ENCODE peak calls at places on chromosome 19, in nine cellular contexts. T is nephron progenitor cell; P is progenitor cell of endocrine pancreas; X is CD4-positive, alpha-beta T cell; N is dorsolateral prefrontal cortex; I is SK-N-SH; K is AG09319; H is esophagus squamous epithelium; G is IMR-90. Q is an unnamed sample.

GRCh38 chr19:1717200-1717969 is 35.9 kb upstream of the ONECUT3 start:
- DNase-seq in T (no peak), P (no peak), X (no peak), N (no peak), I (no peak), K (no peak), H (no peak), G (no peak), Q (no peak)

GRCh38 chr19:34254552-34255432 is at the start of gene GARRE1:
- DNase-seq in T (peak; percentile 60), P (peak; percentile 25), X (no peak), N (no peak), I (peak; percentile 93), K (no peak), H (no peak), G (peak; percentile 24), Q (peak; percentile 95)

GRCh38 chr19:32200312-32201038 is 144.9 kb upstream of the ZNF507 start:
- DNase-seq in T (no peak), P (no peak), X (no peak), N (no peak), I (no peak), K (no peak), H (no peak), G (no peak), Q (no peak)

GRCh38 chr19:47369923-47370625 is 21.0 kb downstream of the DHX34 start:
- DNase-seq in T (no peak), P (no peak), X (no peak), N (no peak), I (no peak), K (no peak), H (no peak), G (peak; percentile 74), Q (no peak)

GRCh38 chr19:50909240-50910070 is 1.7 kb downstream of the KLK4 start:
- DNase-seq in T (peak; percentile 98), P (peak; percentile 63), X (no peak), N (no peak), I (peak; percentile 83), K (no peak), H (no peak), G (no peak), Q (peak; percentile 86)

GRCh38 chr19:5354403-5354802 is 13.8 kb upstream of the PTPRS start:
- DNase-seq in T (peak; percentile 35), P (no peak), X (no peak), N (no peak), I (peak; percentile 58), K (no peak), H (no peak), G (no peak), Q (peak; percentile 46)

GRCh38 chr19:5271145-5271544 is 69.5 kb downstream of the PTPRS start:
- DNase-seq in T (no peak), P (no peak), X (no peak), N (no peak), I (no peak), K (no peak), H (no peak), G (no peak), Q (no peak)

GRCh38 chr19:14472202-14472961 is 2.8 kb downstream of the PTGER1 start:
- DNase-seq in T (peak; percentile 97), P (peak; percentile 88), X (peak; percentile 87), N (peak; percentile 66), I (peak; percentile 96), K (no peak), H (no peak), G (peak; percentile 18), Q (peak; percentile 96)

GRCh38 chr19:36182612-36183454 is 30.6 kb upstream of the COX7A1 start:
- DNase-seq in T (no peak), P (no peak), X (no peak), N (no peak), I (no peak), K (no peak), H (no peak), G (peak; percentile 77), Q (no peak)

GRCh38 chr19:39407644-39408391 is 1.2 kb downstream of the ZFP36 start:
- DNase-seq in T (no peak), P (no peak), X (peak; percentile 61), N (no peak), I (no peak), K (no peak), H (no peak), G (no peak), Q (no peak)
- TF ChIP-seq CTCF in T (no peak), P (no peak), X (no peak), N (no peak), I (no peak), K (no peak), H (no peak), G (no peak), Q (no peak)

DNA sequence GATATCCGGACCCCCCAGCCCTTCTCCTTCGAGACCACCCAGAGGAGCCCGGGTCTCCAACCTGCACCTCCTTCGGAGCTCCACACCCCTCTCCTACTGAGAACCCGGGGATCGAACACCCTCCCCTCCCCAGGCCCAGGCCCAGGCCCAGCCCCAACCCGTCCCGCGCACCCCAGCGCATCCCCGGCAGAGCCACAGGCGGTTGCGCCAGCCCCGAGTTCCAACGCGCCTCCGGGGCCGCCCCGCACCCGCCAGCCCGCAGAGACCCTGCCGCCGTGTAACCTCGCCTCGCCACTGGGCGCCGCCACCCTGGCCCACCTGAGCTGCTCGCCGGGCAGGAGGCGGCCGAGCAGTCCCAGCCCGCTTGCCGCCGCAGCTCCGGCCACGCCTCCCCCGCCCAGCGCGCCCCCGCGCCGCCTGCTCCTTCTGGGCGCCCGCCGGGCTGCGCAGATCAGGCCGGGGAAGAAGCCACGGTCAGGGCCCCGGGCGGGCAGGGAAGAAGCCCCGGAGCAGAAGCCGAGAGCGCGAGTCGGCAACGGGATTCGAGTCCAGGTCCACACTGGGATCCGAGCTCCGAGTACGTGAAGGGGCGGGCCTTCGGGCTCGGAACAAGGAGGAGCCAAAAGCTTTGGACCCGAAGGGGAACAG is at the start of gene MBOAT7:
- DNase-seq in T (peak; percentile 88), P (peak; percentile 88), X (no peak), N (no peak), I (no peak), K (no peak), H (no peak), G (no peak), Q (peak; percentile 92)
- TF ChIP-seq CTCF in T (no peak), P (peak; percentile 61), X (no peak), N (no peak), I (peak; percentile 33), K (no peak), H (peak; percentile 45), G (peak; percentile 38), Q (peak; percentile 59)

GRCh38 chr19:46347572-46347883 is 641 bp downstream of the PPP5C start:
- DNase-seq in T (no peak), P (no peak), X (no peak), N (no peak), I (no peak), K (no peak), H (no peak), G (no peak), Q (no peak)
- TF ChIP-seq CTCF in T (no peak), P (no peak), X (no peak), N (no peak), I (no peak), K (no peak), H (no peak), G (no peak), Q (no peak)

DNA sequence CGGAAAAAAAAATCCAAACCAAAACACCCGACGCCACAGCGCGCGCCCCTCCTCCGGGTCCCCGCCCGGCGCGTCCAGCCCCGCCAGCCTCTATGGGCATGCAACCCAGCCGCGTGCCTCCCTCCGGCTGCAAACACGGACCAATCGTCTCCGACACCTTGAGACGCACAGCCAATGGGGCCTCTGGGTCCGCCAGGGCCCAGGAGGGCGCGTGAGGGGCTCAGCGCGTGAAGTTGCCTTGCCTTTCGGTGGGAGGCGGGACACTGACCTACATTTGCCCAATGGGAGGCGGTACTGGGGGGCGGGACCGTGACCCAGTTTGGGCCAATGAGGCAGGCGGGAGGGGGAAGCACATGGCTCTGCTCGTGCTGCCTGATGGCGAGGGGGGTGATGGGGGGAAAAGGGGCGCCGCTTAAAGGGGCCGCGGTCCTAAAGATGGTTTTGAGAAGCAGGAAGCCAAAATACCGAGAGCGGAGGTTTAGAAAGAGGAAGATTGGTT is 319 bp upstream of the DBP start:
- DNase-seq in T (peak; percentile 97), P (peak; percentile 95), X (peak; percentile 100), N (peak; percentile 98), I (peak; percentile 91), K (peak; percentile 99), H (peak; percentile 99), G (peak; percentile 99), Q (peak; percentile 95)
- TF ChIP-seq CTCF in T (no peak), P (no peak), X (no peak), N (no peak), I (no peak), K (no peak), H (no peak), G (no peak), Q (no peak)

GRCh38 chr19:42114412-42114811 is 17.8 kb downstream of the POU2F2 start:
- DNase-seq in T (no peak), P (no peak), X (no peak), N (no peak), I (no peak), K (no peak), H (no peak), G (no peak), Q (peak; percentile 85)

GRCh38 chr19:42115219-42115618 is 17.0 kb downstream of the POU2F2 start:
- DNase-seq in T (no peak), P (no peak), X (no peak), N (no peak), I (no peak), K (no peak), H (no peak), G (peak; percentile 68), Q (no peak)

GRCh38 chr19:42111811-42112210 is 20.4 kb downstream of the POU2F2 start:
- DNase-seq in T (no peak), P (no peak), X (no peak), N (no peak), I (no peak), K (no peak), H (no peak), G (peak; percentile 52), Q (no peak)

GRCh38 chr19:42115705-42116104 is 16.5 kb downstream of the POU2F2 start:
- DNase-seq in T (no peak), P (no peak), X (no peak), N (no peak), I (no peak), K (no peak), H (no peak), G (no peak), Q (no peak)

GRCh38 chr19:42113641-42114348 is 18.5 kb downstream of the POU2F2 start:
- DNase-seq in T (peak; percentile 60), P (no peak), X (no peak), N (no peak), I (no peak), K (peak; percentile 82), H (no peak), G (peak; percentile 99), Q (peak; percentile 74)
- TF ChIP-seq CTCF in T (no peak), P (peak; percentile 15), X (no peak), N (no peak), I (peak; percentile 50), K (peak; percentile 32), H (peak; percentile 4), G (peak; percentile 47), Q (no peak)